ENCODE peak calls at places on chromosomes 1 and 21, in four cellular contexts. S, Z, E and X are unnamed samples.

GRCh38 chr1:234089396-234089795 is 184.9 kb downstream of the SLC35F3 start:
- DNase-seq in S (no peak), E (no peak), Z (no peak), X (no peak)

GRCh38 chr1:204637985-204638356 is 47.6 kb downstream of the LRRN2 start:
- DNase-seq in Z (no peak), S (no peak), E (peak; percentile 10), X (no peak)

GRCh38 chr21:36692125-36692843 is 6.6 kb upstream of the SIM2 start:
- DNase-seq in S (no peak), Z (no peak), E (no peak), X (no peak)

GRCh38 chr1:202836616-202837403 is 26.1 kb downstream of the PCAT6 start:
- DNase-seq in Z (no peak), E (no peak), S (no peak), X (no peak)

GRCh38 chr21:44686000-44686781 is 4.2 kb upstream of the KRTAP12-1 start:
- DNase-seq in S (no peak), Z (no peak), E (no peak), X (no peak)

GRCh38 chr1:109713636-109714035 is 1.6 kb downstream of the GSTM5 start:
- DNase-seq in Z (no peak), S (no peak), E (no peak), X (no peak)

GRCh38 chr1:198253668-198254067 is 96.9 kb downstream of the NEK7 start:
- DNase-seq in S (peak; percentile 44), Z (peak; percentile 20), E (peak; percentile 61), X (no peak)

GRCh38 chr1:240189386-240189989 is 97.8 kb downstream of the FMN2 start:
- DNase-seq in Z (no peak), E (peak; percentile 46), S (peak; percentile 55), X (no peak)

GRCh38 chr1:217372251-217372970 is 258.5 kb downstream of the GPATCH2 start:
- DNase-seq in S (no peak), E (no peak), Z (no peak), X (no peak)

GRCh38 chr1:242890211-242890741 is 364.8 kb downstream of the CEP170 start:
- DNase-seq in Z (no peak), S (no peak), E (no peak), X (no peak)

GRCh38 chr1:1361233-1361981 is 3.1 kb upstream of the MXRA8 start:
- DNase-seq in E (no peak), S (no peak), Z (no peak), X (no peak)
- H3K4me3 ChIP-seq in E (no peak overlapping the region), S (no peak overlapping the region), Z (no peak overlapping the region), X (no peak overlapping the region)

DNA sequence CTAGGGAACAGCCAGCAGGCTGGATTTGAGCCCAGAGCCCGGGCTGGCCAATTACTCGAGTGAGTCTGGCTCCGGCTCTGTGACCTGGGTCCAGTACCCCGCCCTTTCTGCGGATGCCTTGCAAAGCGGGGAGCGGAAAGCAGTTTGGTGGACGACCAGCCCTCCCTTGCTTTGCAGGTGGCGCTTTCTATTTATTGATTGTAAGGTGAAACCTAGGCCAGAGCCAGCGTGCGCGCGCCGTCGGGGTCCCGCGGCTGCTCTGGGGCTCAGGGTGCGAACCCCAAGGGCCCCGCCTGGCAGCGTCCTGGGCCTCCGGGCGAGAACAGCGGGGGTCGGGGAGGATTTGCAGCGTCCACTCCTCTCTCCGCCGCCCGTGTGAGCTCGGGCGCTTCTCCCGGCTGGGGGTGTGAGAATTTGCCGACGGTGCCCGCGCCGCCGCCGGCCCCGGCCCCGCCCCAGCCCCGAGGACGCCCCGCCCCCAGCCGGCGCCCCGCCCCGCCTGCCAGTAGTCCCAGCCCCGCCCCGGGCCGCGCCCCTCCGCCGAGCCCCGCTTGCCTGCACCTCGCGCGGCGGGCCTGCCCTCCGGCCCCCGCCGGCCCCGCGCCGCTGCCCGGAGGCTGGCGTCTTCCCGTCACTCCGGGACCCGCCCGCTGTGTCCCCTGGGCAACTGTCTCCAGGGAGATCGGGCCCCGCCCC is 37.6 kb downstream of the PIK3CD start:
- DNase-seq in E (peak; percentile 67), Z (no peak), S (peak; percentile 67), X (no peak)
- TF ChIP-seq CTCF in E (no peak), Z (no peak), S (no peak), X (no peak)

GRCh38 chr1:174989540-174990181 is 10.1 kb upstream of the CACYBP start:
- DNase-seq in Z (no peak), E (no peak), S (no peak), X (no peak)
- H3K4me3 ChIP-seq in Z (no peak overlapping the region), E (no peak overlapping the region), S (no peak overlapping the region), X (no peak overlapping the region)

GRCh38 chr1:228463559-228464455 is 23.4 kb upstream of the RNF187 start:
- DNase-seq in E (peak; percentile 56), S (peak; percentile 34), Z (no peak), X (no peak)
- TF ChIP-seq CTCF in E (peak; percentile 12), S (no peak), Z (peak; percentile 10), X (peak; percentile 1)

GRCh38 chr1:37058424-37058988 is 24.2 kb upstream of the GRIK3 start:
- DNase-seq in E (no peak), S (no peak), Z (no peak), X (no peak)
- H3K4me3 ChIP-seq in E (no peak overlapping the region), S (no peak overlapping the region), Z (no peak overlapping the region), X (no peak overlapping the region)

DNA sequence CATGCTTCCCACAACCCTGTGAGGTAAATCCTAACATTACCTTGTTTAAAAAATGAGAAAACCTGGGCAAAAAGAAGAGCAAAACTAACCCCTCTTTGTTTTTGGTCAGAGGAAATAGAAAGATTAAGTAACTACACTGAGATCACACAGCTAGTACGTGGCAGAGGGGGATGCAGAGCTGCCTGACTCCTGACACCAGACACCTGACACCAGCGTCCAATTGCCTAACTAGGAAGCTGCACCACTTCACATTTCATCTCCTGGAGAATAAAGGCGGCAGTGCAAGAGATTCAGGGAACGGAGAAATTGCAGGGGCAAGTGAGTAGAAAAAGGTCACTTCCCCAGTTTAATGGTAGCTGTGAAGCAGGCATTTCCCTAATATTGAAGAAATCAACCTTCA is 229.3 kb upstream of the PTBP2 start:
- DNase-seq in Z (no peak), E (peak; percentile 9), S (peak; percentile 53), X (no peak)
- TF ChIP-seq CTCF in Z (no peak), E (no peak), S (no peak), X (no peak)

GRCh38 chr1:56755911-56756310 is 63.3 kb downstream of the FYB2 start:
- DNase-seq in E (no peak), Z (no peak), S (no peak), X (no peak)

GRCh38 chr1:56758135-56758534 is 61.1 kb downstream of the FYB2 start:
- DNase-seq in E (no peak), S (no peak), Z (no peak), X (no peak)

GRCh38 chr1:56754713-56755505 is 64.3 kb downstream of the FYB2 start:
- DNase-seq in E (no peak), Z (no peak), S (no peak), X (no peak)
- H3K4me3 ChIP-seq in E (no peak overlapping the region), Z (no peak overlapping the region), S (no peak overlapping the region), X (no peak overlapping the region)

DNA sequence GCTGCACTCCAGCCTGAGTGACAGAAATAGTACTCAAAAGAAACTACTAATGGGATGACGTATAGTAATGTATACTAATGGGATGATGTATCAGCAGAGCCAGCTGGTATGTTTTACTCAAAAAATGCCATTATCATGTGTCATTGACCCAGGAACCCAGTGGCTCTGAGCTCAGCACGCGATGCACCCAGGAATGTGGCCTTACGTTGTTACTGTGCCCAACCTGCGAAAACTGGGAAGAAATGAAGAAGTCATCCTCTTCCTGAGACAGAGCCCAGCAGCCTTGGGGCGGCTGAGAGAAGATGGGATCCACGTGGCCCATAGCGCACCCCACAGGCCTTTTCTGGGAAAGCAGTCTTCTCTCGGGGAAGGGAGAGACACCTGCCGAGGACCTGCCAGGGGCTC is 8.8 kb downstream of the UBE2J2 start:
- DNase-seq in Z (peak; percentile 94), S (peak; percentile 97), E (peak; percentile 96), X (peak; percentile 88)
- TF ChIP-seq CTCF in Z (peak; percentile 65), S (peak; percentile 60), E (peak; percentile 54), X (peak; percentile 53)

GRCh38 chr1:7069888-7070287 is 284.6 kb downstream of the CAMTA1 start:
- DNase-seq in Z (no peak), E (no peak), S (no peak), X (no peak)
- H3K4me3 ChIP-seq in Z (peak overlapping the region; percentile 30), E (peak overlapping the region; percentile 45), S (peak overlapping the region; percentile 30), X (peak overlapping the region; percentile 8)